ENCODE peak calls at places on chromosomes 11 and 22, in six cellular contexts. D is ovary, K is GM12891, Q is transverse colon, N is A549, O is body of pancreas. Y is an unnamed sample.

GRCh38 chr11:1639666-1640065 is 10.1 kb downstream of the KRTAP5-5 start:
- DNase-seq in K (no peak), Q (no peak), D (no peak), O (no peak), N (no peak), Y (no peak)

GRCh38 chr11:67434395-67434881 is 3.0 kb downstream of the PTPRCAP start:
- DNase-seq in N (no peak), D (no peak), Q (no peak), K (no peak), O (no peak), Y (no peak)

GRCh38 chr11:116230453-116230852 is 542.3 kb downstream of the BUD13 start:
- DNase-seq in D (no peak), N (no peak), O (no peak), Q (no peak), K (no peak), Y (no peak)

GRCh38 chr11:118049771-118050170 is 27.1 kb upstream of the TMPRSS4 start:
- DNase-seq in D (no peak), Q (no peak), N (no peak), K (no peak), O (no peak), Y (no peak)

GRCh38 chr11:111922803-111923202 is 4.1 kb downstream of the C11orf52 start:
- DNase-seq in O (peak), K (no peak), Q (no peak), N (no peak), D (peak), Y (peak)

GRCh38 chr11:119728226-119728626 is 774 bp downstream of the NECTIN1 start:
- DNase-seq in O (peak), D (no peak), K (no peak), Q (peak), N (peak), Y (peak)

GRCh38 chr11:134411887-134412507 is at the start of gene B3GAT1:
- DNase-seq in K (no peak), N (no peak), D (peak), O (no peak), Q (no peak), Y (no peak)

GRCh38 chr11:1451781-1452470 is 34.7 kb downstream of the MOB2 start:
- DNase-seq in Q (no peak), O (no peak), D (no peak), K (no peak), N (no peak), Y (no peak)

GRCh38 chr22:40348025-40348658 is 1.8 kb downstream of the ADSL start:
- DNase-seq in Q (peak), K (peak), N (peak), O (peak), D (peak), Y (peak)

GRCh38 chr22:30607939-30608338 is 965 bp downstream of the TCN2 start:
- DNase-seq in N (no peak), Q (no peak), D (no peak), O (no peak), K (no peak), Y (no peak)

GRCh38 chr22:30605449-30606110 is 1.4 kb upstream of the TCN2 start:
- DNase-seq in N (peak), K (no peak), Q (peak), D (no peak), O (peak), Y (peak)

GRCh38 chr22:30607300-30607930 is 441 bp downstream of the TCN2 start:
- DNase-seq in O (no peak), N (no peak), D (no peak), K (no peak), Q (no peak), Y (no peak)

GRCh38 chr22:30604723-30605122 is 2.3 kb upstream of the TCN2 start:
- DNase-seq in N (no peak), D (no peak), K (no peak), O (no peak), Q (no peak), Y (no peak)

GRCh38 chr22:30606455-30607299 is at the start of gene TCN2:
- DNase-seq in Q (peak), D (peak), K (no peak), O (peak), N (peak), Y (peak)
- TF ChIP-seq POLR2A in Q (peak), D (no peak), K (no peak), O (peak), N (no peak), Y (peak)

DNA sequence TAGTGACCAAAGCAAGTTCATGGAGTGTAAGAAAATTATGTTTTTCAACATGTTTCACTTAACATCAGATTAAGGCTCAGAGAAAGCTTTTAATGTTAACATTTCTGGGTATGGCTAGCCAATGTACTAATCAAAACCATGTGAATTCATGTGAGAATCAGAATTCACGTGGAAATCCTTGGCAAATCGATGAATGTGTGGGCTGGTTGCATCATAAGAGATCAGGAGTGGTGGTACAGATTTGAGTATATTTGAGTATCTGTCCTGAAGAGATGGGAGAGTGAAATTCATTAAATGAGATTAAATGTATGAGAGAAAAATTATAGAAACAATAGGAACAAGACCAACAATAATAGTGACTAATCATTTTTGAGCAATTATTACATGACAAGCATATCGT is 638.6 kb upstream of the ANO5 start:
- DNase-seq in O (no peak), Q (no peak), N (no peak), K (no peak), D (no peak), Y (no peak)
- TF ChIP-seq POLR2A in O (no peak), Q (no peak), N (no peak), K (no peak), D (no peak), Y (no peak)

GRCh38 chr11:102453286-102453797 is 777 bp upstream of the TMEM123 start:
- DNase-seq in D (no peak), O (no peak), Q (no peak), N (no peak), K (no peak), Y (peak)

GRCh38 chr11:102453921-102454320 is 1.4 kb upstream of the TMEM123 start:
- DNase-seq in Q (no peak), N (no peak), O (no peak), K (no peak), D (no peak), Y (no peak)

GRCh38 chr11:102451693-102452460 is 688 bp downstream of the TMEM123 start:
- DNase-seq in Q (peak), D (peak), K (peak), O (peak), N (peak), Y (peak)

GRCh38 chr11:102451041-102451692 is 1.4 kb downstream of the TMEM123 start:
- DNase-seq in Q (no peak), O (no peak), K (no peak), D (no peak), N (no peak), Y (no peak)

DNA sequence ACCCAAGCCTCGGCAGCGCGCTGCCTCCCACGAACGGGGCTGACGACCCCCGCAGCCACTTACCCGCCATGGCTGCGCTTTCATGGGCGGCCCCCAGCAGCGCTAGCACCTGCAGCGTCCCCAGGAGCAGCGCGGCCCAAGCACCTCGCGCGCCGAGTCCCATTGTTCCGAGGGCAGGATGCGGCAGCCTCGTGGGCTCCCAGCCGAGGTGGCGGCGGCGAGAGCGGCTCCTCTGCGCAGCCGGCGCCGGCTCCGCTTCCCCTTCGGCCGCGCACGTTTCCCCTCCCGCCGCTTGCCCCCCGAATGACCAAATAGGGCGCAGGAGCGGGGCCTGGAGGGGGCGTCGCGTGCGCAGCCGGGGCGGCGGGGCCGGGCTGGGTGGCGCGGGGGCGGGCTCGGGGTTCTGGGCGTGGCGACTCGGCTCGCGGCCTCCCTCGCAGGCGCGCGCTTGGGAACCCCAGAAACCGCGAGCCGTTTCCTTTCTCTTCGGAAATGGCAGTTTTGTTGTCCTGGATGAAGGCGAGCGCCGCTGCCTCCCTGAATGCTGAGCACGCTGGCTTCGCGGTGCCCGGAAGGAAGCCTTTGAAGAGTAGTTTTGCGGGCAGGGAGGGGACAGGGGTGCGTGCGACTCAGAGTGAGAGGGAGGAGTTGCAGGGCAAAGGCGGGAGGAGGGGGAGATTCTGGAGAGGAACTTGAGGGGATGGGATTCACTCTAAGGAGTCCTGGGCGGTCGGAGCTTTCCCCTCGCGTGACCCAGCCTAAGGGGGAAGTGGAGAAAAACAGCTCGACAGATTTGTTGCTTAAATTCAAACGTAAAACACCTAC is at the start of gene TMEM123:
- DNase-seq in D (peak), O (peak), N (peak), K (peak), Q (peak), Y (peak)
- TF ChIP-seq POLR2A in D (peak), O (peak), N (peak), K (peak), Q (peak), Y (peak)

DNA sequence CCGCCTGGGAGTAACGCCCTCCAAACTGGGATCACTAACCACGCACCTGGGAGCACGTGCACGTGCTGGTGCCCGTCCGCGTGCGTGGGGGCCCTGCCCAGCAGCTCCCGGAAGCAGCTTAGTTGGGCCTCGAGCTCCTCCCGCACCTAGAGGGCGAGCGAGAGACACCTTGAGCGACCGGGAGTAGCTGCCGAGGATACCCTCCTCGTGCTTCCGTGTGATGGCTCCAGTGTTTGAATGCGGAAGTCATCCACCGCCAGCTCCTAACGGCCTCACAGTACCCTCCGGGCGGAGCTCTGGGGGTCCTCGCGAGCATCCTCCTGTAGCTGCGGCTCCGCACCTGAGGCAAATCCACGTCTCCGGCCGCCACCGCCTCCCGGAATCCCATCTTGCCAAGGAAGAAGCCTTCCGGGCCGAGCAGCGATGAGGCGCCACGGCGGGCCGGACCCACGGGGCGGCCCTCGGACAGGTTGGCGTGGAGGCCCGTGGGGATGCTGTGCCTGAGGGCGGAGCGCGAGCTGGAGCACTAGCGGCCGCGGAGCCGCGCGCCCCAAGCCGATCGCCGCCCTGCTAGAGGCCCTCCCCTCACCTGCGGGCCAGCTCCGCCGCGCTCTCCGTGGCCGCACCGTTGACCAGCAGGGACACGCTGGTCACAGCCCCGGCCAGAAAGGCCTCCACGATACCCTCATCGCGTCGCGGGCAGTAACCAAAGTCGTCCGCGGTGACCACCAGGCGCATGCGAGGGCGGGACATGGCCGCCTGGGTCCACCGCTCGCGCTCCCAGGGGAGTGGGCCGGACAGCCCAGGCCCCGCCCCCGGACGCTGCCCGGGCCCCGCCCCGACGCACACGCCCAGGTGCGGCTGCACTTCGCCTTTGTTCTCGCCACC is at the start of gene YDJC:
- DNase-seq in O (peak), K (peak), D (peak), N (peak), Q (peak), Y (peak)
- TF ChIP-seq POLR2A in O (peak), K (peak), D (peak), N (peak), Q (peak), Y (peak)

DNA sequence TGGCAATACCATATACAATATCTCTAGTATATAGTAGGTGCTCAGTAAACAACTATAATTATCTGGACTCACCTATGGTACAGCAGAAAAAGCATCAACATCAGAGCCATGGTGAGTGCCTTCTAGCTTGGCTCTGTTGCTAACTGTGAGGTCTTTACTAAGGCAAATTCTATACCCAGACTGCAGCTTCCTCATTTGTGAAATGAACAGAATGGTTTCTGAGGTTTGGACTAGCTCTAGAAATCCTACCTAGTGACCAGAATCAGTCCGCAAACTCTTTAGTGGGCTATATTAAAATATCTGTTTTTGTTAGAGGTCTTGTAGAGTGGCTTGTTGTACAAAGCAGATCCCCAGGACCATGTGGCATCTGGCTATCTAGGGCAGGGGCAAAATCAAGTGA is 3.7 kb downstream of the MS4A1 start:
- DNase-seq in O (no peak), Q (no peak), K (no peak), N (no peak), D (no peak), Y (no peak)
- TF ChIP-seq POLR2A in O (no peak), Q (no peak), K (no peak), N (no peak), D (no peak), Y (no peak)

DNA sequence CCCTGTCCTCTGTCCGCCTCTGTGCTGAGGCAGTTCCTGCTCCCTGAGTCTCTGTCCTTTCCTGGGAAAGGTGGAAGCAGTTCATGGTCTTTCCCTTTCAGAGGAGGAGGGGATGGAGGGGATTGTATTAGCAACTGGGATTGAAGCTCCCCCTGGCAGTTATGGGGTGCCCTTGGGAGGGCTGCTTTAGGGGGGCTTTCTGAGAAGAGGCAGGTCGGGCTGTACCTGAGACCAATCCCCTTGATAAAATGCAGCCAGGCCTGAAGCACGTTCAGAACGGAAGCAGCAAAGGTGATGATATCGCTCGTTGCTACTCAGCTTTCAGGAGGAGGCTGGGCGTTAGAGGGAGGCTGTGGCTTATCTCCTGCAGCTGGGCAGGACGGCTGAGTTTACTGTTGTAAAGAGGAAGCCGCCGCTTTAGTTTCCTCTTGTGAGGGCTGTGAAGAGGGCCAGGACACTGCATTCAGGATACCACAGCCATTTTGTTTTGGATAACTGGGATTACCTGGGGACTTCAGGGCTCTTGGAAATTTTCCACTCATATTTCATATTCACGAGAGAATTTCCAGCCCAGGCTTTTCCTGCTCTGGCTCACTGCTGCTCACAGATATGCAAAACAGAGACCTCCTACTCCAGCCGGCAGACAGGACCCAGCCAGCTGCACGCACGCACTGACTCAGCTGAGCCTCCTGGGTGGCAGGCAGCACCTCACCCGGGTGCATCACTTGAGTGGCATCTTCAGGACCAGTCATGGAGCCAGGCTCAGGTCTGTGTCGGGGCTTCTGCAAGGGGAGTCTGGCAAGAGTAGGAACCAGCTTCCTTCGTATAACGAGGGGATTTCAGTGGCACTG is 798 bp downstream of the AMPD3 start:
- DNase-seq in D (no peak), N (peak), Q (peak), O (peak), K (peak), Y (peak)
- TF ChIP-seq POLR2A in D (no peak), N (peak), Q (peak), O (peak), K (no peak), Y (no peak)

DNA sequence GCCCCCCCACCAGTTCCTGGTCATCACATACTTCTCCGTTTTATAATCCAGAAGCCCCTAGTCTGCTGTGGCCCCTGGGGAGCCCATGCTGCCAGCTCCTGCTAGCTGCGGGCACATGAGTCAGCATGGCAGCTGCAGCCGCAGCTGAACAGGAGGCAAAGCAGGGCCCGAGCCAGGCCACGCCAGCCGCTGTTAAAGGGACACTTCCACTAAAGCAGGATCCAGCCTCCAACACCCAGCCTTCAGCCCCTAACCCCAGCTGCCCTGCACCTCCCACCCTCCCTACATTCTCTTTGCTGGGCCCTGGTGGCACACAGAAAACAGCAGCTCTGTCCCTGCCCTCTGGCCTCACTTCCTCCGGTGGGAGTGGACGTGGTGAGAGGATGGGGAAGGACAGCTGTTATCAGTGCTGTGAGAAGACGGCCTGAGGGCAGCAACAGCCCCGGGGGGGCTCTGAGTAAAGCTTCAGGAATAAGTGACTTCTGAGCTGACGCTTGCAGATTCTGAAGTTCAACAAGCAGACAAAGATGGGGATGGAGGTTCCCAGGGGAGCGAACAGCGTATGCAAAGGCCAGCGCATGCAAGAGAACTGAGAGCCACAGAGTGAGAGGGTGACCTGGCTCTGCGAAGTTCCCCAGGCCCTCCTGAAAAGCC is 688 bp upstream of the LRRC74B start:
- DNase-seq in D (no peak), O (no peak), N (no peak), Q (no peak), K (no peak), Y (no peak)
- TF ChIP-seq POLR2A in D (no peak), O (no peak), N (no peak), Q (no peak), K (no peak), Y (no peak)

GRCh38 chr11:64181506-64182411 is 4.2 kb upstream of the STIP1 start:
- DNase-seq in N (peak), Q (peak), D (peak), O (peak), K (peak), Y (peak)
- TF ChIP-seq POLR2A in N (peak), Q (peak), D (peak), O (peak), K (peak), Y (peak)

DNA sequence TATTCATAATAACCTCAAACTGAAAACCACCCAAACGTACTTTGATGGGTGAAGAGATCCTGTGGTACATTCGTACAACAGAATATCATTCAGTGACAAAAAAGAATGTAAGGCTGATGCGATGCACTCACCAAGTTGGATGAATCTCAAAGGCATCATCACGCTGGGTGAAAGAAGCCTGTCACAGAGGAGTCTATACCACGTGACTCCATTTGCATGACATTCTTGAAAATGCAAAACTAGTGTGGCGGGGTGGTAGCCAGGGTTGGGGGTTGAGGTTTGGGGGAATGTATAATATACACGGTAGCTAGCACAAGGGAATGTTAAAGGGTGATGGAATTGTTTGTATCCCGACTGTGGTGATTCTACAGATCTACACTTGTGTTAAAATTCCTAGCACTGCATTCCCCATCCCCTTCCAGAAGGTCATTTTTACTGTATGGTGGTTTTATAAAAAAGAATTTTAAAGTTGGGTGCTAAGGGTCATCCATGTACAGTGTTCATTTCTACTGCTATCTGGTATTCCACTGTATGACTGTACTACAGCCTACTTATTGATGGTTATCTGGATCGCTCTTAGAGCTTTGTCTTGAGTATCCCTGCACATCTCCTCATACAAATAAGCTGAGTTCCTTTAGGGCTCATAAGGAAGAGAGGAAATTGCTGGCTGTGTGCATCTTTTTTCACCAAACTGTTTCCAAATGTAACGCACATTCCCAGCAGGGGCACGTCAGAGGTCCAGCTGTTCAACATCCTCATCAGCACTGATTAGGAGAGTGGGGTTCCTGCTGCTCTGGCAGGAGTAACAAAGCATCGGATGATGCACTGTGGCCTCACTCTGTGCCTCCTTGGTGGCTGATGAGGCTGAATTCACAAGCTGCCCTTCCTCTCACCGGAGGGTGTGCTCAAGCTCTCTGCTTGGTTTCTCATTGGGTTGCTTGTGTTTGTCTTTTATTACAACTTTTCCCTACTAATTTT is 35.2 kb upstream of the SLC25A1 start:
- DNase-seq in N (no peak), D (no peak), K (no peak), O (no peak), Q (no peak), Y (no peak)
- TF ChIP-seq POLR2A in N (no peak), D (no peak), K (no peak), O (no peak), Q (no peak), Y (no peak)